ENCODE peak calls at places on chromosomes 11 and 22, in five cellular contexts. K is CD8-positive, alpha-beta T cell; F is fibroblast of lung; C is tibial nerve; D is BJ. V is an unnamed sample.

GRCh38 chr11:93648168-93648567 is 13.3 kb upstream of the CEP295 start:
- DNase-seq in K (no peak), F (peak), C (no peak), D (no peak), V (no peak)

GRCh38 chr11:74647404-74647803 is 55.0 kb downstream of the POLD3 start:
- DNase-seq in K (no peak), F (peak), C (no peak), D (no peak), V (no peak)

GRCh38 chr22:42080287-42080686 is 787 bp downstream of the SMDT1 start:
- DNase-seq in K (no peak), F (peak), C (no peak), D (no peak), V (no peak)

GRCh38 chr22:40345271-40345670 is 1.0 kb upstream of the ADSL start:
- DNase-seq in K (peak), F (peak), C (no peak), D (no peak), V (no peak)

GRCh38 chr22:31611065-31611760 is 50.8 kb downstream of the PISD start:
- DNase-seq in K (no peak), F (no peak), C (no peak), D (no peak), V (no peak)

GRCh38 chr11:122365545-122366380 is 249.7 kb upstream of the BLID start:
- DNase-seq in K (no peak), F (no peak), C (no peak), D (no peak), V (no peak)

GRCh38 chr22:20429254-20430100 is 8.1 kb downstream of the SCARF2 start:
- DNase-seq in K (peak), F (no peak), C (no peak), D (no peak), V (no peak)

GRCh38 chr11:79543101-79543500 is 102.3 kb upstream of the TENM4 start:
- DNase-seq in K (no peak), F (no peak), C (no peak), D (no peak), V (no peak)

GRCh38 chr11:9573775-9574555 is 495 bp downstream of the WEE1 start:
- DNase-seq in K (peak), F (no peak), C (no peak), D (no peak), V (no peak)

GRCh38 chr11:15276616-15277015 is 161.9 kb downstream of the INSC start:
- DNase-seq in K (no peak), F (no peak), C (no peak), D (no peak), V (no peak)

GRCh38 chr11:17230867-17231851 is 23.4 kb upstream of the PIK3C2A start:
- DNase-seq in K (no peak), F (no peak), C (no peak), D (no peak), V (no peak)

GRCh38 chr11:109302591-109303334 is 119.2 kb upstream of the C11orf87 start:
- DNase-seq in K (no peak), F (peak), C (no peak), D (no peak), V (no peak)

GRCh38 chr11:1863352-1864215 is 10.7 kb downstream of the LSP1 start:
- DNase-seq in K (no peak), F (peak), C (peak), D (peak), V (peak)

GRCh38 chr22:35540600-35541253 is at the start of gene RASD2:
- DNase-seq in K (peak), F (no peak), C (no peak), D (no peak), V (no peak)

GRCh38 chr11:69972351-69972802 is 105.7 kb upstream of the ANO1 start:
- DNase-seq in K (no peak), F (no peak), C (no peak), D (no peak), V (no peak)

GRCh38 chr11:57781529-57781943 is 19.9 kb downstream of the CTNND1 start:
- DNase-seq in K (no peak), F (no peak), C (no peak), D (no peak), V (no peak)

GRCh38 chr11:89516496-89516895 is 25.3 kb upstream of the NOX4 start:
- DNase-seq in K (no peak), F (peak), C (no peak), D (no peak), V (no peak)

GRCh38 chr22:45170001-45170466 is 6.3 kb downstream of the NUP50 start:
- DNase-seq in K (peak), F (peak), C (no peak), D (no peak), V (no peak)

DNA sequence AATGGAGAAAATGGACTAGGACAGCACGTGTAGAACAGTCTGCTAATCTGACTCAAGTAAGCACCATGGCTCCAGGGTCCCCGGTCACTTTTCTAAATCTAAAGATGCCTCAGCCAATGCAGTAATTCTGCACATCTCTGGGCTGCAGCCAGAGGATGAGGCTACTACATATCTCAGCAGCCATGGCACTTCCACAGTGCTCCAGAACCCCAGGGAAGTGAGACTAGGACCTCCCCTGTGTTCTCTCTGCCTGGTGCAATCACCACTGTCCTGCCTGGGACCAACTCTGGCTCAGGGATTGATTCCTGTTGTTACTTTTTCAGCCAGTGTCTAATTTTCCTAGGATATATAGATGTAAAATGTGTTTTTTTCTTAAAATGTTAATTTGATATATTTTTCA is 129.4 kb upstream of the TOP3B start:
- DNase-seq in K (no peak), F (no peak), C (no peak), D (no peak), V (no peak)
- TF ChIP-seq CTCF in K (no peak), F (no peak), C (no peak), D (no peak), V (no peak)

GRCh38 chr11:65130631-65131416 is 3.5 kb downstream of the SYVN1 start:
- DNase-seq in K (no peak), F (no peak), C (no peak), D (no peak), V (no peak)
- H3K4me3 ChIP-seq in K (no peak), F (no peak), C (no peak), D (no peak), V (no peak)

GRCh38 chr11:31160504-31161422 is 208.8 kb downstream of the DCDC1 start:
- DNase-seq in K (no peak), F (no peak), C (no peak), D (no peak), V (no peak)
- TF ChIP-seq CTCF in K (no peak), F (no peak), C (no peak), D (no peak), V (peak)

DNA sequence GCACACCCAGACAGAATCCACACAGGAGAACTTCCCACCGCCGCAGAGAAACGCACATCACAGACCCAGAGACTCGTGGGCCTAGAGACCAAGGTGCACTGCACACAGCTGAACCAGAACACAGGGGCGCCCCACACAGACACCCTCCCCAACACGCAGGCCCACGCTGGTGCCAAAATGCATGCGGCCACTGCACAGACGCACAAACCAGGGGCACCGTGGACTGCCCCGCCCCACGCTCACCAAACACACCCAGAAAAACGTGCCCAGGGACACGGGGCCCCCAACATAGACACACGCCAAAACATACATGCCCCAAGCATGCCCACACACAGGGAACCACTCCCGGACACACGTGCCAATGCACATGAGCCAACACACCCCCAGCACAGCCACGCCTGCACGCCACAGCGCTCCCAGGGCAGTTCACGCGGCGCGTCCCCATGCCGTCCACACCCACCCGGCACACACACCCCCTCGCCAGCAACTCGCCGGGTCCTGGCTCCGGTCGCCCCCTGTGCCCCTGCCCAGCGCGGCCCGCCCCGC is 7.8 kb downstream of the ELFN2 start:
- DNase-seq in K (no peak), F (no peak), C (no peak), D (no peak), V (no peak)
- H3K4me3 ChIP-seq in K (peak), F (no peak), C (peak), D (no peak), V (peak)